ENCODE peak calls at places on chromosomes 11 and 22, in ten cellular contexts. L is AG09309; Q is activated T-helper 2 cell treated with anti-CD3 and anti-CD28 coated beads, Interferon-gamma antibody, Interleukin-2, Interleukin-4, amounts not matched to agents 10 μg/mL and 5 μg/mL and 100 μg/mL, durations not matched to agents 14 hours and 24 hours and 36 hours; F is nephron progenitor cell; C is astrocyte of the spinal cord; H is memory B cell; P is transverse colon; E is choroid plexus epithelial cell; G is ovary; M is pulmonary artery endothelial cell. B is an unnamed sample.

GRCh38 chr11:120525285-120526085 is 13.9 kb downstream of the GRIK4 start:
- DNase-seq in C (no peak), H (no peak), F (no peak), P (peak; percentile 17), M (no peak), E (no peak), L (no peak), G (peak; percentile 26), Q (no peak), B (no peak)

GRCh38 chr11:109933126-109933525 is 160.1 kb upstream of the ZC3H12C start:
- DNase-seq in C (peak; percentile 18), Q (no peak), H (no peak), L (no peak), G (no peak), E (peak; percentile 51), P (no peak), F (no peak), M (no peak), B (peak; percentile 48)

GRCh38 chr11:108131993-108132392 is 10.6 kb downstream of the ACAT1 start:
- DNase-seq in C (no peak), M (no peak), E (no peak), P (no peak), G (no peak), F (no peak), L (no peak), H (no peak), Q (no peak), B (no peak)

GRCh38 chr11:60363542-60364525 is 14.5 kb upstream of the MS4A7 start:
- DNase-seq in P (peak; percentile 76), Q (peak; percentile 28), C (peak; percentile 24), M (peak; percentile 15), L (no peak), H (peak; percentile 79), F (peak; percentile 71), E (peak; percentile 64), G (no peak), B (peak; percentile 22)

GRCh38 chr11:67489203-67489859 is 6.5 kb downstream of the AIP start:
- DNase-seq in G (no peak), E (no peak), M (no peak), F (no peak), Q (no peak), L (no peak), H (no peak), C (no peak), P (peak; percentile 47), B (no peak)

GRCh38 chr11:72631806-72632731 is 42.2 kb downstream of the PDE2A start:
- DNase-seq in Q (no peak), H (no peak), M (peak; percentile 79), L (no peak), P (no peak), C (peak; percentile 24), F (no peak), E (peak; percentile 65), G (no peak), B (no peak)

GRCh38 chr11:97746832-97747231 is 1273.9 kb upstream of the CNTN5 start:
- DNase-seq in L (no peak), P (no peak), Q (no peak), M (no peak), C (no peak), G (no peak), F (no peak), H (no peak), E (no peak), B (no peak)

GRCh38 chr11:119518746-119519382 is 95.9 kb upstream of the THY1 start:
- DNase-seq in P (no peak), G (no peak), L (no peak), F (peak; percentile 81), C (peak; percentile 45), E (peak; percentile 53), M (no peak), H (no peak), Q (no peak), B (no peak)

GRCh38 chr22:43789452-43789851 is 22.7 kb downstream of the EFCAB6 start:
- DNase-seq in E (peak; percentile 44), Q (no peak), F (no peak), P (peak; percentile 29), L (peak; percentile 97), M (no peak), C (peak; percentile 47), H (no peak), G (peak; percentile 71), B (peak; percentile 76)

GRCh38 chr11:68973219-68973618 is 7.6 kb downstream of the MRGPRD start:
- DNase-seq in P (no peak), L (no peak), G (no peak), E (no peak), C (no peak), F (no peak), M (no peak), H (no peak), Q (no peak), B (no peak)

GRCh38 chr11:104625246-104625645 is 273.0 kb downstream of the CASP12 start:
- DNase-seq in P (no peak), M (no peak), C (peak; percentile 72), Q (no peak), L (no peak), H (no peak), F (no peak), E (peak; percentile 51), G (no peak), B (peak; percentile 8)

GRCh38 chr22:45632791-45633515 is 38.7 kb upstream of the ATXN10 start:
- DNase-seq in Q (no peak), E (peak; percentile 15), F (peak; percentile 23), M (no peak), H (no peak), L (no peak), G (no peak), P (no peak), C (no peak), B (no peak)

GRCh38 chr11:17291710-17292109 is 15.2 kb downstream of the NUCB2 start:
- DNase-seq in E (no peak), H (no peak), G (no peak), C (no peak), M (no peak), Q (no peak), F (no peak), L (no peak), P (no peak), B (no peak)

GRCh38 chr11:111922803-111923202 is 4.1 kb downstream of the C11orf52 start:
- DNase-seq in Q (no peak), L (no peak), H (no peak), G (no peak), P (no peak), C (peak; percentile 76), F (no peak), E (peak; percentile 89), M (no peak), B (no peak)

GRCh38 chr22:35961480-35961902 is 67.1 kb downstream of the RBFOX2 start:
- DNase-seq in M (peak; percentile 87), H (no peak), L (no peak), F (peak; percentile 35), C (peak; percentile 82), Q (no peak), E (peak; percentile 61), P (no peak), G (no peak), B (peak; percentile 58)

GRCh38 chr22:17476838-17477237 is 86.5 kb upstream of the SLC25A18 start:
- DNase-seq in Q (no peak), G (no peak), F (no peak), L (no peak), M (no peak), C (no peak), H (no peak), E (peak; percentile 14), P (no peak), B (no peak)

GRCh38 chr11:78039919-78040671 is 17.0 kb upstream of the KCTD14 start:
- DNase-seq in H (no peak), C (peak; percentile 80), Q (no peak), F (peak; percentile 32), L (peak; percentile 46), G (peak; percentile 82), P (peak; percentile 79), E (peak; percentile 82), M (peak; percentile 39), B (peak; percentile 79)

GRCh38 chr11:17978553-17979287 is 34.1 kb downstream of the SERGEF start:
- DNase-seq in E (peak; percentile 64), C (peak; percentile 32), F (peak; percentile 68), H (no peak), L (no peak), P (peak; percentile 42), G (peak; percentile 36), M (no peak), Q (no peak), B (peak; percentile 5)

GRCh38 chr11:42397483-42397882 is 914.3 kb upstream of the API5 start:
- DNase-seq in P (no peak), E (no peak), M (no peak), C (no peak), Q (no peak), L (no peak), G (no peak), H (no peak), F (no peak), B (no peak)

GRCh38 chr22:18987765-18988164 is 51.7 kb upstream of the PRODH start:
- DNase-seq in M (no peak), P (no peak), G (no peak), Q (no peak), L (no peak), C (no peak), F (peak; percentile 36), E (peak; percentile 13), H (no peak), B (no peak)

GRCh38 chr22:29769723-29770321 is 2.7 kb downstream of the UQCR10 start:
- DNase-seq in G (no peak), P (no peak), C (no peak), F (no peak), L (no peak), H (no peak), Q (no peak), E (no peak), M (no peak), B (no peak)

GRCh38 chr11:63687845-63688244 is 6.5 kb downstream of the RTN3 start:
- DNase-seq in L (no peak), E (no peak), P (no peak), F (no peak), C (no peak), M (no peak), H (no peak), Q (no peak), G (no peak), B (no peak)

GRCh38 chr22:36365020-36365411 is 22.8 kb downstream of the MYH9 start:
- DNase-seq in H (peak; percentile 57), Q (peak; percentile 80), E (peak; percentile 88), P (peak; percentile 75), G (no peak), M (peak; percentile 90), C (peak; percentile 97), F (peak; percentile 54), L (peak; percentile 71), B (peak; percentile 92)

GRCh38 chr11:73331138-73331916 is 23.3 kb downstream of the ARHGEF17 start:
- DNase-seq in G (peak; percentile 64), Q (no peak), E (peak; percentile 85), P (no peak), C (no peak), M (no peak), L (no peak), H (no peak), F (peak; percentile 85), B (no peak)

GRCh38 chr22:24819941-24820461 is 14.0 kb downstream of the SGSM1 start:
- DNase-seq in L (no peak), C (no peak), Q (no peak), P (peak; percentile 65), F (no peak), E (no peak), H (no peak), M (no peak), G (peak; percentile 81), B (no peak)

GRCh38 chr11:8201524-8202365 is 32.9 kb upstream of the RIC3 start:
- DNase-seq in H (peak; percentile 45), M (no peak), G (no peak), P (no peak), Q (no peak), L (no peak), E (no peak), F (no peak), C (no peak), B (no peak)

GRCh38 chr22:38953577-38954413 is 3.6 kb upstream of the APOBEC3A start:
- DNase-seq in E (no peak), L (no peak), F (no peak), Q (peak; percentile 72), P (peak; percentile 75), G (no peak), H (no peak), C (no peak), M (no peak), B (no peak)

GRCh38 chr22:47808886-47809620 is 1046.6 kb downstream of the TBC1D22A start:
- DNase-seq in H (no peak), F (no peak), C (no peak), L (no peak), Q (no peak), M (no peak), P (no peak), E (no peak), G (no peak), B (no peak)

B was measured in RCC 7860.